ENCODE peak calls at places on chromosomes 3 and 15, in five cellular contexts. One of them, this sample, is unnamed. For H3K4me1, the result is how much of the 10 kb centered on the place peaks cover.

GRCh38 chr3:111277226-111277625 is 205.6 kb downstream of the NECTIN3 start:
- DNase-seq in ovary: no peak
- DNase-seq in left ventricle myocardium inferior: no peak
- DNase-seq in Panc1: no peak
- DNase-seq in NT2/D1: peak
- DNase-seq in this sample: peak

GRCh38 chr3:69090021-69090420 is 5.3 kb downstream of the ARL6IP5 start:
- DNase-seq in ovary: no peak
- DNase-seq in left ventricle myocardium inferior: no peak
- DNase-seq in Panc1: no peak
- DNase-seq in NT2/D1: no peak
- DNase-seq in this sample: no peak

GRCh38 chr3:66312039-66312438 is 91.2 kb downstream of the SLC25A26 start:
- DNase-seq in ovary: no peak
- DNase-seq in left ventricle myocardium inferior: no peak
- DNase-seq in Panc1: no peak
- DNase-seq in NT2/D1: no peak
- DNase-seq in this sample: no peak

GRCh38 chr3:196122021-196122687 is 40.3 kb upstream of the TFRC start:
- DNase-seq in ovary: peak
- DNase-seq in left ventricle myocardium inferior: no peak
- DNase-seq in Panc1: no peak
- DNase-seq in NT2/D1: no peak
- DNase-seq in this sample: no peak

GRCh38 chr3:125165189-125165947 is 47.2 kb downstream of the SLC12A8 start:
- DNase-seq in ovary: no peak
- DNase-seq in left ventricle myocardium inferior: peak
- DNase-seq in Panc1: peak
- DNase-seq in NT2/D1: no peak
- DNase-seq in this sample: no peak

GRCh38 chr3:72919520-72919919 is 31.7 kb downstream of the GXYLT2 start:
- DNase-seq in ovary: no peak
- DNase-seq in left ventricle myocardium inferior: no peak
- DNase-seq in Panc1: no peak
- DNase-seq in NT2/D1: no peak
- DNase-seq in this sample: no peak

GRCh38 chr15:43799209-43799944 is 643 bp downstream of the SERINC4 start:
- DNase-seq in ovary: no peak
- DNase-seq in left ventricle myocardium inferior: no peak
- DNase-seq in Panc1: no peak
- DNase-seq in NT2/D1: no peak
- DNase-seq in this sample: no peak

GRCh38 chr3:16550676-16551341 is 37.3 kb upstream of the RFTN1 start:
- DNase-seq in ovary: peak
- DNase-seq in left ventricle myocardium inferior: no peak
- DNase-seq in Panc1: peak
- DNase-seq in NT2/D1: peak
- DNase-seq in this sample: peak

GRCh38 chr15:78044407-78045155 is 32.9 kb downstream of the TBC1D2B start:
- DNase-seq in ovary: no peak
- DNase-seq in left ventricle myocardium inferior: no peak
- DNase-seq in Panc1: no peak
- DNase-seq in NT2/D1: no peak
- DNase-seq in this sample: no peak

GRCh38 chr3:73926360-73927202 is 301.8 kb upstream of the PDZRN3 start:
- DNase-seq in ovary: no peak
- DNase-seq in left ventricle myocardium inferior: no peak
- DNase-seq in Panc1: no peak
- DNase-seq in NT2/D1: no peak
- DNase-seq in this sample: peak

GRCh38 chr3:58176827-58177489 is 33.8 kb downstream of the DNASE1L3 start:
- DNase-seq in ovary: no peak
- DNase-seq in left ventricle myocardium inferior: no peak
- DNase-seq in Panc1: no peak
- DNase-seq in NT2/D1: no peak
- DNase-seq in this sample: no peak

GRCh38 chr15:38533926-38534325 is 30.7 kb downstream of the RASGRP1 start:
- DNase-seq in ovary: no peak
- DNase-seq in left ventricle myocardium inferior: no peak
- DNase-seq in Panc1: no peak
- DNase-seq in NT2/D1: no peak
- DNase-seq in this sample: no peak

GRCh38 chr3:195751584-195751983 is 30.8 kb downstream of the MUC20 start:
- DNase-seq in ovary: no peak
- DNase-seq in left ventricle myocardium inferior: no peak
- DNase-seq in Panc1: no peak
- DNase-seq in NT2/D1: no peak
- DNase-seq in this sample: no peak

GRCh38 chr3:10336761-10337160 is 15.8 kb upstream of the SEC13 start:
- DNase-seq in ovary: no peak
- DNase-seq in left ventricle myocardium inferior: no peak
- DNase-seq in Panc1: no peak
- DNase-seq in NT2/D1: no peak
- DNase-seq in this sample: no peak

GRCh38 chr3:25423780-25424179 is 4.3 kb upstream of the RARB start:
- DNase-seq in ovary: no peak
- DNase-seq in left ventricle myocardium inferior: no peak
- DNase-seq in Panc1: no peak
- DNase-seq in NT2/D1: no peak
- DNase-seq in this sample: no peak

GRCh38 chr3:141998674-141999290 is 122.3 kb downstream of the ATP1B3 start:
- DNase-seq in ovary: no peak
- DNase-seq in left ventricle myocardium inferior: no peak
- DNase-seq in Panc1: no peak
- DNase-seq in NT2/D1: no peak
- DNase-seq in this sample: no peak

GRCh38 chr15:52805351-52806283 is 15.5 kb upstream of the ONECUT1 start:
- DNase-seq in ovary: no peak
- DNase-seq in left ventricle myocardium inferior: no peak
- DNase-seq in Panc1: no peak
- DNase-seq in NT2/D1: no peak
- DNase-seq in this sample: no peak

GRCh38 chr15:34855893-34856292 is 60.5 kb upstream of the ACTC1 start:
- DNase-seq in ovary: no peak
- DNase-seq in left ventricle myocardium inferior: no peak
- DNase-seq in Panc1: no peak
- DNase-seq in NT2/D1: no peak
- DNase-seq in this sample: no peak

GRCh38 chr3:158789592-158789991 is 12.3 kb upstream of the MFSD1 start:
- DNase-seq in ovary: no peak
- DNase-seq in left ventricle myocardium inferior: no peak
- DNase-seq in Panc1: no peak
- DNase-seq in NT2/D1: no peak
- DNase-seq in this sample: no peak

GRCh38 chr3:152175576-152175883 is 93.2 kb upstream of the MBNL1 start:
- DNase-seq in ovary: no peak
- DNase-seq in left ventricle myocardium inferior: no peak
- DNase-seq in Panc1: no peak
- DNase-seq in NT2/D1: no peak
- DNase-seq in this sample: peak

GRCh38 chr3:80997622-80998021 is 763.8 kb downstream of the GBE1 start:
- DNase-seq in ovary: no peak
- DNase-seq in left ventricle myocardium inferior: no peak
- DNase-seq in Panc1: no peak
- DNase-seq in NT2/D1: no peak
- DNase-seq in this sample: no peak

GRCh38 chr3:80994085-80994665 is 767.3 kb downstream of the GBE1 start:
- DNase-seq in ovary: no peak
- DNase-seq in left ventricle myocardium inferior: no peak
- DNase-seq in Panc1: no peak
- DNase-seq in NT2/D1: no peak
- DNase-seq in this sample: no peak

GRCh38 chr3:80999481-80999880 is 762.0 kb downstream of the GBE1 start:
- DNase-seq in ovary: no peak
- DNase-seq in left ventricle myocardium inferior: no peak
- DNase-seq in Panc1: no peak
- DNase-seq in NT2/D1: no peak
- DNase-seq in this sample: no peak

GRCh38 chr3:80994767-80995166 is 766.7 kb downstream of the GBE1 start:
- DNase-seq in ovary: no peak
- DNase-seq in left ventricle myocardium inferior: no peak
- DNase-seq in Panc1: no peak
- DNase-seq in NT2/D1: no peak
- DNase-seq in this sample: no peak

GRCh38 chr3:80998022-80998421 is 763.4 kb downstream of the GBE1 start:
- DNase-seq in ovary: no peak
- DNase-seq in left ventricle myocardium inferior: no peak
- DNase-seq in Panc1: no peak
- DNase-seq in NT2/D1: no peak
- DNase-seq in this sample: no peak
- H3K4me1 ChIP-seq in ovary: under half
- H3K4me1 ChIP-seq in left ventricle myocardium inferior: under half
- H3K4me1 ChIP-seq in Panc1: under half
- H3K4me1 ChIP-seq in NT2/D1: under half
- H3K4me1 ChIP-seq in this sample: under half

DNA sequence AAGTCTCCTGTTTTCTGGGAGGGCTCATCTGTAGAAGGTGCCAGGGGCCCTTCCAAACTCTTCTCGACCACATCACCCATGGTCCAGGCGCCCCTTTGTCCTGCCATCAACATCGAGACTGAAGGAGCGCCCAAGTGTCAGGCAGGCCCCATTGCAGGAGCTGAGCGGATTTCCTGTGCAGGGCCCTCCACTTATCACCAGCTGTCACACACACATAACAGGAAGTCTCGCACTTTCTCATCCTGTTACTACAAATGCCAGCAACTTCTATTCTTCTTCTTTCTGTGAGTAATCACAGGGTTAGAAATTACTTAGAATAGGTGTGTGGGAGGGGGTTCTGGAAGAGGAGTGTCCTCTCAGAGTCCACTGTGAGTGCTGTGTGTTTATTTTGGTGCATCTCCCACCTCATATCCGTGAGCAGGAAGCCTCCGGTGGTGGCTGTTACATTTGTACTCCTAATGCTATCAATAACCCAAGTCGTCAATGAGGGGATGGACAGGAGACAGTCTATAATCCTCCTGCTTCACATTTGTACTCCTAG is at the start of gene KLHL6:
- DNase-seq in ovary: no peak
- DNase-seq in left ventricle myocardium inferior: peak
- DNase-seq in Panc1: no peak
- DNase-seq in NT2/D1: no peak
- DNase-seq in this sample: no peak
- H3K4me1 ChIP-seq in ovary: under half
- H3K4me1 ChIP-seq in left ventricle myocardium inferior: under half
- H3K4me1 ChIP-seq in Panc1: under half
- H3K4me1 ChIP-seq in NT2/D1: under half
- H3K4me1 ChIP-seq in this sample: under half

GRCh38 chr15:58742022-58742421 is 7.5 kb downstream of the ADAM10 start:
- DNase-seq in ovary: no peak
- DNase-seq in left ventricle myocardium inferior: no peak
- DNase-seq in Panc1: no peak
- DNase-seq in NT2/D1: no peak
- DNase-seq in this sample: no peak
- H3K4me1 ChIP-seq in ovary: under half
- H3K4me1 ChIP-seq in left ventricle myocardium inferior: half or more
- H3K4me1 ChIP-seq in Panc1: under half
- H3K4me1 ChIP-seq in NT2/D1: under half
- H3K4me1 ChIP-seq in this sample: under half

GRCh38 chr3:147360936-147361670 is 45.2 kb downstream of the ZIC4 start:
- DNase-seq in ovary: no peak
- DNase-seq in left ventricle myocardium inferior: no peak
- DNase-seq in Panc1: no peak
- DNase-seq in NT2/D1: no peak
- DNase-seq in this sample: peak
- H3K4me1 ChIP-seq in ovary: under half
- H3K4me1 ChIP-seq in left ventricle myocardium inferior: under half
- H3K4me1 ChIP-seq in Panc1: under half
- H3K4me1 ChIP-seq in NT2/D1: under half
- H3K4me1 ChIP-seq in this sample: under half

GRCh38 chr3:120418866-120419490 is 31.8 kb downstream of the FSTL1 start:
- DNase-seq in ovary: no peak
- DNase-seq in left ventricle myocardium inferior: peak
- DNase-seq in Panc1: peak
- DNase-seq in NT2/D1: peak
- DNase-seq in this sample: peak

GRCh38 chr3:120420360-120420759 is 30.4 kb downstream of the FSTL1 start:
- DNase-seq in ovary: no peak
- DNase-seq in left ventricle myocardium inferior: no peak
- DNase-seq in Panc1: no peak
- DNase-seq in NT2/D1: no peak
- DNase-seq in this sample: no peak

GRCh38 chr3:120418446-120418845 is 32.3 kb downstream of the FSTL1 start:
- DNase-seq in ovary: no peak
- DNase-seq in left ventricle myocardium inferior: no peak
- DNase-seq in Panc1: no peak
- DNase-seq in NT2/D1: no peak
- DNase-seq in this sample: no peak

GRCh38 chr3:120420855-120421570 is 29.8 kb downstream of the FSTL1 start:
- DNase-seq in ovary: no peak
- DNase-seq in left ventricle myocardium inferior: no peak
- DNase-seq in Panc1: no peak
- DNase-seq in NT2/D1: no peak
- DNase-seq in this sample: no peak

DNA sequence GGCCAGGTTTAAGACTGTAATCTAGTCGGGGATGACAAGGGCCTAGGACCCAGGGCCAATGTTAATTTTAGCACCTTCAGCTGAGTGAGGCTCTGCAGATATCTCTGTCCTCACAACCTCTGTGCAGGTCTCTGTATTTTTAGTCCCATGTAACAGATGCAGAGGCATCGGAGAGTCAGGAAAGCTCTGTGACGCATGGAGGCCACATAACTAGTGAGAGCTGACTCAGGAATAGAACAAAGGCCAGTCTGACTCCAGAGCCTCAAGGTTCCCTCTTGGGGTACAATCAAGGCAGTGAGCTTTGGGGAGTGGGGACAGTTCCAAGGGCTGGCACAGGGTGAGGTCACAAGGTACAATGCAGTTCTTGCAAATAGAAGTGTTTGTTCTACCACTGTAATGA is 31.0 kb downstream of the FSTL1 start:
- DNase-seq in ovary: no peak
- DNase-seq in left ventricle myocardium inferior: peak
- DNase-seq in Panc1: no peak
- DNase-seq in NT2/D1: no peak
- DNase-seq in this sample: no peak
- H3K4me1 ChIP-seq in ovary: under half
- H3K4me1 ChIP-seq in left ventricle myocardium inferior: half or more
- H3K4me1 ChIP-seq in Panc1: under half
- H3K4me1 ChIP-seq in NT2/D1: under half
- H3K4me1 ChIP-seq in this sample: under half

DNA sequence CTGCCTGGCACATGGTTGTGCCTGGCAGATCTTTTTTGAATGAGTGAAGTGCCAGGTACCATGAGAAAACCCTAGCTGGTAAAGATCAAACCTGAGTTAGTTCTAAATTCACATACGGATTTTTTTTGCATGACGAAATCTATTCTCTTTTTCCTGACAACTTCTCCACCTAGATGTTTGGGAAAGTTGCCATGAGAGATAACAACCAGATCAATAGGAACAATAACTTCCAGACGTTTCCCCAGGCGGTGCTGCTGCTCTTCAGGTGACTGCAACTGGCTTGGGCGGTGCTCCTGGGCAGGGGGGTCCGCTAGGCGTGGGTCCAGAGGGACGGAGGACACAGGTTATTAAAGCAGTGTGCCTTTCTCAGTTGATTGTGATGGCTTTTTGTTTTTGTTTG is 71.8 kb downstream of the CHDH start:
- DNase-seq in ovary: no peak
- DNase-seq in left ventricle myocardium inferior: no peak
- DNase-seq in Panc1: no peak
- DNase-seq in NT2/D1: no peak
- DNase-seq in this sample: no peak
- H3K4me1 ChIP-seq in ovary: under half
- H3K4me1 ChIP-seq in left ventricle myocardium inferior: under half
- H3K4me1 ChIP-seq in Panc1: under half
- H3K4me1 ChIP-seq in NT2/D1: under half
- H3K4me1 ChIP-seq in this sample: under half

GRCh38 chr15:63895787-63896218 is 62.1 kb upstream of the HERC1 start:
- DNase-seq in ovary: no peak
- DNase-seq in left ventricle myocardium inferior: no peak
- DNase-seq in Panc1: no peak
- DNase-seq in NT2/D1: no peak
- DNase-seq in this sample: no peak
- H3K4me1 ChIP-seq in ovary: under half
- H3K4me1 ChIP-seq in left ventricle myocardium inferior: under half
- H3K4me1 ChIP-seq in Panc1: under half
- H3K4me1 ChIP-seq in NT2/D1: under half
- H3K4me1 ChIP-seq in this sample: under half

This sample was measured in HAP-1.